ENCODE peak calls at places on chromosome 22, in nine cellular contexts. L is tibial artery, H is breast epithelium, R is transverse colon, J is A549, M is neural progenitor cell, D is lung, A is lower lobe of right lung, K is PC-9. N is an unnamed sample. For H3K4me1, the result is how much of the 10 kb centered on the place peaks cover.

GRCh38 chr22:48380016-48380665 is 1447.5 kb downstream of the BRD1 start:
- DNase-seq in A (no peak), H (no peak), D (no peak), L (peak), M (no peak), R (no peak), K (no peak), J (no peak), N (no peak)

GRCh38 chr22:36144886-36145541 is 15.5 kb downstream of the APOL3 start:
- DNase-seq in D (peak), A (peak), H (peak), K (peak), M (peak), R (peak), J (peak), L (peak), N (no peak)

GRCh38 chr22:29148036-29148435 is 57.7 kb upstream of the EMID1 start:
- DNase-seq in J (no peak), A (no peak), H (no peak), L (peak), M (no peak), K (no peak), D (no peak), R (no peak), N (no peak)

GRCh38 chr22:47748887-47749286 is 986.4 kb downstream of the TBC1D22A start:
- DNase-seq in L (no peak), H (no peak), K (no peak), M (no peak), J (no peak), R (no peak), D (no peak), A (no peak), N (no peak)

GRCh38 chr22:39745789-39746188 is 147.8 kb downstream of the ENTHD1 start:
- DNase-seq in L (no peak), A (no peak), R (no peak), J (no peak), H (no peak), M (no peak), K (no peak), D (no peak), N (no peak)

GRCh38 chr22:23251445-23252093 is 71.3 kb downstream of the BCR start:
- DNase-seq in J (peak), H (no peak), L (no peak), R (peak), K (no peak), A (no peak), M (no peak), D (no peak), N (no peak)

GRCh38 chr22:30344447-30345200 is 12.1 kb downstream of the SF3A1 start:
- DNase-seq in D (no peak), K (no peak), J (no peak), H (no peak), A (no peak), M (no peak), L (no peak), R (no peak), N (no peak)

GRCh38 chr22:26610983-26611382 is 6.8 kb downstream of the CRYBB1 start:
- DNase-seq in D (no peak), H (no peak), A (no peak), J (peak), L (no peak), K (peak), R (no peak), M (no peak), N (no peak)

GRCh38 chr22:44033287-44033686 is 9.2 kb downstream of the PARVB start:
- DNase-seq in M (no peak), D (no peak), K (no peak), R (no peak), J (no peak), A (peak), L (no peak), H (no peak), N (no peak)

GRCh38 chr22:23913306-23913660 is 19.1 kb downstream of the MIF start:
- DNase-seq in L (no peak), D (no peak), K (no peak), R (no peak), J (no peak), A (no peak), M (no peak), H (no peak), N (no peak)

GRCh38 chr22:44710474-44711235 is 8.7 kb downstream of the PRR5 start:
- DNase-seq in H (no peak), J (no peak), A (no peak), R (peak), M (no peak), K (peak), D (no peak), L (no peak), N (no peak)

GRCh38 chr22:35219012-35219411 is 38.3 kb upstream of the HMGXB4 start:
- DNase-seq in J (peak), D (no peak), K (no peak), M (no peak), L (no peak), A (no peak), R (no peak), H (no peak), N (no peak)

GRCh38 chr22:35403356-35403755 is 3.4 kb downstream of the MCM5 start:
- DNase-seq in L (no peak), H (no peak), M (no peak), R (no peak), A (no peak), D (no peak), J (no peak), K (no peak), N (no peak)

GRCh38 chr22:44931077-44931540 is 78.7 kb downstream of the PHF21B start:
- DNase-seq in J (no peak), D (peak), K (no peak), L (no peak), H (no peak), A (no peak), R (no peak), M (no peak), N (no peak)

GRCh38 chr22:37581534-37581933 is 1.6 kb upstream of the LGALS2 start:
- DNase-seq in J (no peak), D (peak), H (peak), A (peak), R (peak), L (no peak), M (no peak), K (peak), N (no peak)

GRCh38 chr22:40216041-40216756 is 38.5 kb downstream of the TNRC6B start:
- DNase-seq in R (peak), L (no peak), J (no peak), D (no peak), K (no peak), H (no peak), A (no peak), M (no peak), N (peak)

GRCh38 chr22:43990044-43990443 is 34.1 kb upstream of the PARVB start:
- DNase-seq in R (no peak), M (no peak), J (no peak), L (no peak), K (no peak), A (peak), H (no peak), D (no peak), N (no peak)

GRCh38 chr22:41229730-41230398 is 10.9 kb downstream of the CHADL start:
- DNase-seq in K (no peak), H (no peak), A (no peak), J (no peak), M (no peak), L (no peak), R (no peak), D (no peak), N (no peak)

GRCh38 chr22:43535741-43536140 is 123.9 kb downstream of the MPPED1 start:
- DNase-seq in R (no peak), L (no peak), D (no peak), K (no peak), J (no peak), A (no peak), M (no peak), H (no peak), N (no peak)

GRCh38 chr22:29071261-29072045 is 1.4 kb upstream of the KREMEN1 start:
- DNase-seq in K (peak), J (peak), D (no peak), L (no peak), H (peak), M (peak), R (peak), A (peak), N (peak)

GRCh38 chr22:29702931-29703594 is 16.7 kb upstream of the CABP7 start:
- DNase-seq in A (peak), H (no peak), D (peak), K (no peak), M (peak), J (no peak), L (no peak), R (no peak), N (no peak)

GRCh38 chr22:17131686-17132085 is 10.5 kb upstream of the TMEM121B start:
- DNase-seq in K (no peak), J (no peak), M (peak), H (no peak), D (no peak), R (no peak), L (no peak), A (no peak), N (no peak)

GRCh38 chr22:40728731-40729189 is 49.5 kb downstream of the MCHR1 start:
- DNase-seq in J (no peak), R (peak), K (no peak), M (no peak), H (no peak), L (no peak), A (peak), D (peak), N (peak)

GRCh38 chr22:37063436-37064420 is 12.2 kb downstream of the KCTD17 start:
- DNase-seq in A (no peak), M (no peak), K (peak), J (no peak), H (no peak), R (peak), D (no peak), L (no peak), N (no peak)

GRCh38 chr22:25024895-25025294 is 72.4 kb downstream of the KIAA1671 start:
- DNase-seq in A (no peak), M (no peak), L (no peak), D (no peak), K (no peak), R (no peak), H (no peak), J (no peak), N (no peak)

GRCh38 chr22:25021976-25022711 is 69.6 kb downstream of the KIAA1671 start:
- DNase-seq in D (no peak), M (no peak), J (no peak), K (no peak), A (no peak), R (no peak), H (no peak), L (no peak), N (no peak)

GRCh38 chr22:25025586-25025985 is 73.1 kb downstream of the KIAA1671 start:
- DNase-seq in A (no peak), D (no peak), J (no peak), K (no peak), L (no peak), H (no peak), M (no peak), R (no peak), N (no peak)

GRCh38 chr22:25021409-25021808 is 68.9 kb downstream of the KIAA1671 start:
- DNase-seq in K (no peak), D (no peak), A (no peak), R (no peak), M (no peak), L (no peak), H (no peak), J (no peak), N (no peak)

GRCh38 chr22:25023879-25024278 is 71.4 kb downstream of the KIAA1671 start:
- DNase-seq in R (no peak), M (no peak), A (no peak), L (no peak), K (no peak), H (no peak), J (no peak), D (no peak), N (no peak)
- H3K27ac ChIP-seq in R (no peak), M (no peak), A (no peak), L (no peak), K (no peak), H (no peak), J (no peak), D (no peak), N (no peak)

GRCh38 chr22:46081831-46082210 is 68.5 kb upstream of the PPARA start:
- DNase-seq in D (no peak), K (no peak), L (no peak), J (no peak), H (no peak), M (peak), A (peak), R (peak), N (no peak)
- H3K4me3 ChIP-seq in D (peak), K (no peak), L (peak), J (peak), H (peak), M (no peak), A (peak), R (peak), N (no peak)

DNA sequence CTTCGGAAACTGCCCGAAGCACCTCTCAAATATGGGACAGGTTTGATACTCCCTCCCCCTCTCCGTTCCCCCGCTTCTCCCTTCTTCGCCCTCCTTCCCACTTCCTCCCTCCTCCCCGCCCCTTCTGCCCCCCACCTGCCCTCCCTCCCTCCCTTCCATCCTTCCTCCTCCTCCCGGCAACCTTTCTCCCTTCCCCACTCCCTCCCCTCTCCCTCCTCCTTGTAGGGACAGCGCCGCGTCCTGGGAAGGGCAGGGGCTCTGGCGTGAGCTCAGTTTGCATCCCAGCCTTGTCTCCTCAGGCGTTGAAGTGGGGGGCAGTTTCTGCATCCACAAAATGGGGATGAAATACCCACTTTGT is 6.1 kb upstream of the NFAM1 start:
- DNase-seq in H (no peak), R (no peak), A (no peak), D (no peak), J (no peak), L (no peak), K (no peak), M (peak), N (no peak)
- H3K4me1 ChIP-seq in H (under half), R (under half), A (under half), D (under half), J (under half), L (under half), K (under half), M (under half), N (under half)

GRCh38 chr22:33162196-33162595 is 104.0 kb upstream of the SYN3 start:
- DNase-seq in R (no peak), M (no peak), D (no peak), H (no peak), K (no peak), A (no peak), J (no peak), L (no peak), N (no peak)

GRCh38 chr22:33166206-33166605 is 108.0 kb upstream of the SYN3 start:
- DNase-seq in D (no peak), M (no peak), H (no peak), K (no peak), L (no peak), A (no peak), J (no peak), R (no peak), N (no peak)

GRCh38 chr22:33163815-33164214 is 105.6 kb upstream of the SYN3 start:
- DNase-seq in H (no peak), K (no peak), J (no peak), L (no peak), D (no peak), R (no peak), M (no peak), A (no peak), N (no peak)

DNA sequence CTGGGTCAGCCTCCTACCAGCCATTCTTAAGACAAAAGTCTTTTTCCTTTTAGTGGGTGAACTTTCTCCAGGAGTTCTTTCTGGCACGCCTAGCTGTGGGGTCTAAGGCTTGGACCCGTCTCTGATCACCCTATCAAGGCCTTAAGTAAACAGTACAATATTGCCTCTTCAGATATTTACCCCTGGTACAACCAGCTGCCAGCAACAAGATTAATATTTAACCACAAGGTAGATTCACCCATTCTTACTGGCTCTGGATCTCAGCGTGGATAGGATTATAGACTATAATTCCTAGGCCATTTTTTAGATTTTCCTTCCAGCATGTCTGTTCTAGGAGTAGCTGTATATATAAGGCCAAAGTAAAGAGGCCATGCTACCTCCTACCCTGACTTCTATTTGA is 109.8 kb upstream of the SYN3 start:
- DNase-seq in J (no peak), L (no peak), M (no peak), D (no peak), R (no peak), K (no peak), H (no peak), A (no peak), N (no peak)
- H3K27ac ChIP-seq in J (no peak), L (no peak), M (no peak), D (no peak), R (no peak), K (no peak), H (no peak), A (no peak), N (no peak)

DNA sequence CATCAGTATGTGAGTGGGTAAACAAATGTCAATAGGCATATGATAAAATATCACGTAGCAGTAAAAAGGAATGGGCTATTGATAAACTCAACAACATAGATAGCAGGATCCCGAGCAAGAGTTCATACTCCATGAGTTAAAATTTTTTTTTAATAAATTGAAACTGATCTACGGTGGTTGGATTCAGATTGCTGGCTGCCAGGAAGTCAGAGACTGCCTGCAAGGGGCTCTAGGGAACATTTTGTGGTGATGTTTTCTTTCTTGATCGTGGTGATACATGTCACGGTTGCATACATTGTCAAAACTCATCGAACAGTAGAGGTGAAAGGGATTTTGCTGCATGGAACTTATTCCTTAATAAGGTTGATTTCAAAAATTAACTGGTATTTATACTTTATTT is 62.6 kb upstream of the WNT7B start:
- DNase-seq in R (no peak), K (no peak), H (no peak), J (no peak), D (no peak), A (no peak), M (no peak), L (no peak), N (no peak)
- H3K4me3 ChIP-seq in R (no peak), K (no peak), H (no peak), J (no peak), D (no peak), A (no peak), M (no peak), L (no peak), N (no peak)

GRCh38 chr22:18147791-18148507 is 2.0 kb upstream of the USP18 start:
- DNase-seq in M (no peak), K (no peak), J (no peak), D (no peak), R (no peak), H (no peak), L (no peak), A (no peak), N (no peak)

GRCh38 chr22:18146389-18146753 is 3.6 kb upstream of the USP18 start:
- DNase-seq in M (no peak), H (no peak), J (no peak), K (no peak), R (no peak), A (no peak), L (no peak), D (no peak), N (no peak)

GRCh38 chr22:18152519-18152918 is 2.5 kb downstream of the USP18 start:
- DNase-seq in M (no peak), D (no peak), A (no peak), H (no peak), R (no peak), L (no peak), J (no peak), K (no peak), N (no peak)

GRCh38 chr22:18145676-18146388 is 4.1 kb upstream of the USP18 start:
- DNase-seq in D (peak), J (no peak), L (no peak), R (no peak), K (no peak), A (no peak), H (no peak), M (no peak), N (no peak)

GRCh38 chr22:18148508-18148965 is 1.4 kb upstream of the USP18 start:
- DNase-seq in J (no peak), R (no peak), H (no peak), K (no peak), L (no peak), A (no peak), M (no peak), D (no peak), N (no peak)
- H3K4me1 ChIP-seq in J (under half), R (under half), H (under half), K (under half), L (under half), A (under half), M (under half), D (under half), N (under half)

GRCh38 chr22:19901577-19902244 is 39.9 kb upstream of the COMT start:
- DNase-seq in H (no peak), A (no peak), K (no peak), J (no peak), R (no peak), D (no peak), L (no peak), M (no peak), N (no peak)
- H3K27ac ChIP-seq in H (no peak), A (no peak), K (no peak), J (no peak), R (no peak), D (no peak), L (no peak), M (no peak), N (no peak)

GRCh38 chr22:50674606-50675552 is 2.3 kb downstream of the SHANK3 start:
- DNase-seq in D (peak), H (peak), A (peak), K (peak), R (peak), J (peak), M (peak), L (no peak), N (no peak)
- H3K4me3 ChIP-seq in D (peak), H (peak), A (peak), K (peak), R (peak), J (peak), M (peak), L (peak), N (no peak)

GRCh38 chr22:49934144-49934890 is 15.9 kb downstream of the CRELD2 start:
- DNase-seq in M (no peak), L (no peak), A (peak), K (peak), J (no peak), H (peak), R (peak), D (peak), N (peak)
- H3K4me1 ChIP-seq in M (under half), L (under half), A (half or more), K (under half), J (under half), H (under half), R (under half), D (under half), N (under half)